ENCODE peak calls at places on chromosomes 2 and 18, in nine cellular contexts. One of them, this sample, is unnamed.

GRCh38 chr2:201558665-201559064 is 84.6 kb downstream of the TMEM237 start:
- DNase-seq in GM12865: peak
- DNase-seq in OCI-LY7: peak
- DNase-seq in uterus: no peak
- DNase-seq in endodermal cell: peak
- DNase-seq in left ventricle myocardium inferior: no peak
- DNase-seq in HFF-Myc: no peak
- DNase-seq in tibial nerve: no peak
- DNase-seq in sigmoid colon: no peak
- DNase-seq in this sample: peak

GRCh38 chr2:39715822-39716221 is 50.1 kb downstream of the TMEM178A start:
- DNase-seq in GM12865: no peak
- DNase-seq in OCI-LY7: no peak
- DNase-seq in uterus: no peak
- DNase-seq in endodermal cell: no peak
- DNase-seq in left ventricle myocardium inferior: no peak
- DNase-seq in HFF-Myc: no peak
- DNase-seq in tibial nerve: no peak
- DNase-seq in sigmoid colon: no peak
- DNase-seq in this sample: no peak

GRCh38 chr2:168323456-168324058 is 76.2 kb upstream of the STK39 start:
- DNase-seq in GM12865: no peak
- DNase-seq in OCI-LY7: no peak
- DNase-seq in uterus: no peak
- DNase-seq in endodermal cell: no peak
- DNase-seq in left ventricle myocardium inferior: no peak
- DNase-seq in HFF-Myc: no peak
- DNase-seq in tibial nerve: no peak
- DNase-seq in sigmoid colon: no peak
- DNase-seq in this sample: no peak

GRCh38 chr2:230751062-230751461 is 38.4 kb downstream of the CAB39 start:
- DNase-seq in GM12865: peak
- DNase-seq in OCI-LY7: no peak
- DNase-seq in uterus: no peak
- DNase-seq in endodermal cell: no peak
- DNase-seq in left ventricle myocardium inferior: no peak
- DNase-seq in HFF-Myc: peak
- DNase-seq in tibial nerve: no peak
- DNase-seq in sigmoid colon: no peak
- DNase-seq in this sample: no peak

GRCh38 chr2:169768262-169768995 is 30.2 kb upstream of the SSB start:
- DNase-seq in GM12865: peak
- DNase-seq in OCI-LY7: no peak
- DNase-seq in uterus: peak
- DNase-seq in endodermal cell: no peak
- DNase-seq in left ventricle myocardium inferior: peak
- DNase-seq in HFF-Myc: no peak
- DNase-seq in tibial nerve: no peak
- DNase-seq in sigmoid colon: no peak
- DNase-seq in this sample: peak

GRCh38 chr2:201420442-201421113 is 30.7 kb downstream of the TRAK2 start:
- DNase-seq in GM12865: peak
- DNase-seq in OCI-LY7: no peak
- DNase-seq in uterus: no peak
- DNase-seq in endodermal cell: no peak
- DNase-seq in left ventricle myocardium inferior: no peak
- DNase-seq in HFF-Myc: no peak
- DNase-seq in tibial nerve: no peak
- DNase-seq in sigmoid colon: no peak
- DNase-seq in this sample: no peak

GRCh38 chr2:9013403-9013802 is 9.9 kb upstream of the MBOAT2 start:
- DNase-seq in GM12865: no peak
- DNase-seq in OCI-LY7: no peak
- DNase-seq in uterus: no peak
- DNase-seq in endodermal cell: no peak
- DNase-seq in left ventricle myocardium inferior: no peak
- DNase-seq in HFF-Myc: no peak
- DNase-seq in tibial nerve: no peak
- DNase-seq in sigmoid colon: no peak
- DNase-seq in this sample: no peak

GRCh38 chr2:43490387-43490786 is 105.5 kb downstream of the THADA start:
- DNase-seq in GM12865: no peak
- DNase-seq in OCI-LY7: no peak
- DNase-seq in uterus: no peak
- DNase-seq in endodermal cell: no peak
- DNase-seq in left ventricle myocardium inferior: no peak
- DNase-seq in HFF-Myc: no peak
- DNase-seq in tibial nerve: no peak
- DNase-seq in sigmoid colon: no peak
- DNase-seq in this sample: no peak

GRCh38 chr2:123500988-123501387 is 524.1 kb upstream of the CNTNAP5 start:
- DNase-seq in GM12865: no peak
- DNase-seq in OCI-LY7: no peak
- DNase-seq in uterus: no peak
- DNase-seq in endodermal cell: no peak
- DNase-seq in left ventricle myocardium inferior: no peak
- DNase-seq in HFF-Myc: no peak
- DNase-seq in tibial nerve: no peak
- DNase-seq in sigmoid colon: no peak
- DNase-seq in this sample: no peak

GRCh38 chr2:123495241-123495640 is 529.8 kb upstream of the CNTNAP5 start:
- DNase-seq in GM12865: no peak
- DNase-seq in OCI-LY7: no peak
- DNase-seq in uterus: no peak
- DNase-seq in endodermal cell: no peak
- DNase-seq in left ventricle myocardium inferior: no peak
- DNase-seq in HFF-Myc: no peak
- DNase-seq in tibial nerve: no peak
- DNase-seq in sigmoid colon: no peak
- DNase-seq in this sample: no peak

GRCh38 chr2:123502926-123503325 is 522.2 kb upstream of the CNTNAP5 start:
- DNase-seq in GM12865: no peak
- DNase-seq in OCI-LY7: no peak
- DNase-seq in uterus: no peak
- DNase-seq in endodermal cell: no peak
- DNase-seq in left ventricle myocardium inferior: no peak
- DNase-seq in HFF-Myc: no peak
- DNase-seq in tibial nerve: no peak
- DNase-seq in sigmoid colon: no peak
- DNase-seq in this sample: no peak

GRCh38 chr2:123500346-123500745 is 524.7 kb upstream of the CNTNAP5 start:
- DNase-seq in GM12865: no peak
- DNase-seq in OCI-LY7: no peak
- DNase-seq in uterus: no peak
- DNase-seq in endodermal cell: no peak
- DNase-seq in left ventricle myocardium inferior: no peak
- DNase-seq in HFF-Myc: no peak
- DNase-seq in tibial nerve: no peak
- DNase-seq in sigmoid colon: no peak
- DNase-seq in this sample: no peak
- TF ChIP-seq CTCF in GM12865: no peak
- TF ChIP-seq CTCF in OCI-LY7: no peak
- TF ChIP-seq CTCF in uterus: no peak
- TF ChIP-seq CTCF in endodermal cell: no peak
- TF ChIP-seq CTCF in left ventricle myocardium inferior: no peak
- TF ChIP-seq CTCF in HFF-Myc: no peak
- TF ChIP-seq CTCF in tibial nerve: no peak
- TF ChIP-seq CTCF in sigmoid colon: no peak
- TF ChIP-seq CTCF in this sample: no peak

GRCh38 chr2:233976690-233977294 is 59.6 kb downstream of the TRPM8 start:
- DNase-seq in GM12865: peak
- DNase-seq in OCI-LY7: peak
- DNase-seq in uterus: no peak
- DNase-seq in endodermal cell: peak
- DNase-seq in left ventricle myocardium inferior: no peak
- DNase-seq in HFF-Myc: peak
- DNase-seq in tibial nerve: no peak
- DNase-seq in sigmoid colon: no peak
- DNase-seq in this sample: no peak
- H3K4me3 ChIP-seq in GM12865: no peak
- H3K4me3 ChIP-seq in OCI-LY7: no peak
- H3K4me3 ChIP-seq in uterus: no peak
- H3K4me3 ChIP-seq in endodermal cell: no peak
- H3K4me3 ChIP-seq in left ventricle myocardium inferior: no peak
- H3K4me3 ChIP-seq in HFF-Myc: no peak
- H3K4me3 ChIP-seq in tibial nerve: no peak
- H3K4me3 ChIP-seq in sigmoid colon: no peak
- H3K4me3 ChIP-seq in this sample: no peak

GRCh38 chr2:16305191-16305590 is 360.4 kb downstream of the CYRIA start:
- DNase-seq in GM12865: no peak
- DNase-seq in OCI-LY7: no peak
- DNase-seq in uterus: no peak
- DNase-seq in endodermal cell: no peak
- DNase-seq in left ventricle myocardium inferior: no peak
- DNase-seq in HFF-Myc: no peak
- DNase-seq in tibial nerve: no peak
- DNase-seq in sigmoid colon: no peak
- DNase-seq in this sample: no peak

GRCh38 chr2:16301961-16302360 is 361.6 kb downstream of the MYCN start:
- DNase-seq in GM12865: no peak
- DNase-seq in OCI-LY7: no peak
- DNase-seq in uterus: no peak
- DNase-seq in endodermal cell: no peak
- DNase-seq in left ventricle myocardium inferior: no peak
- DNase-seq in HFF-Myc: no peak
- DNase-seq in tibial nerve: no peak
- DNase-seq in sigmoid colon: no peak
- DNase-seq in this sample: no peak

GRCh38 chr2:16302431-16302830 is 362.1 kb downstream of the MYCN start:
- DNase-seq in GM12865: no peak
- DNase-seq in OCI-LY7: no peak
- DNase-seq in uterus: no peak
- DNase-seq in endodermal cell: no peak
- DNase-seq in left ventricle myocardium inferior: no peak
- DNase-seq in HFF-Myc: no peak
- DNase-seq in tibial nerve: no peak
- DNase-seq in sigmoid colon: no peak
- DNase-seq in this sample: no peak

GRCh38 chr2:16302969-16303592 is 362.6 kb downstream of the CYRIA start:
- DNase-seq in GM12865: no peak
- DNase-seq in OCI-LY7: no peak
- DNase-seq in uterus: no peak
- DNase-seq in endodermal cell: no peak
- DNase-seq in left ventricle myocardium inferior: no peak
- DNase-seq in HFF-Myc: no peak
- DNase-seq in tibial nerve: no peak
- DNase-seq in sigmoid colon: no peak
- DNase-seq in this sample: no peak

DNA sequence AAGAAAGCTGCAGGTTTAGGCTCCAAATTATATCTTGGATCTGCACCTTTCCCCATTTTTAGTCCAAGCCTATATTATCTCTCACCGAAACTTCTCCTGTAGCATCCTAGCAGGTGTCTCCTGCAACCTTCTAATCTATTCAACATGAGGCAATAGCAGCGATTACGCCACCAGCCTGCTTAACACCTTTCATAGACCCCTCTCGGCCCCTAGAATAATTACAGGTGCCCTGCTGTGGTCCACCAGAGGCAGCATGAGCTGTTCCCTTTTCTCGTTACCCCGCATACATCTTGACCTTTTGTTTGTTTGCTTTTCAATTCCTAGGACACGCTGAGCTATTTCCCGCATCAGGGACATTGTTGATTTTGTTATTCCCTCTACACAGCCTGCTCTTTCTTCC is 361.9 kb downstream of the CYRIA start:
- DNase-seq in GM12865: no peak
- DNase-seq in OCI-LY7: no peak
- DNase-seq in uterus: no peak
- DNase-seq in endodermal cell: peak
- DNase-seq in left ventricle myocardium inferior: no peak
- DNase-seq in HFF-Myc: no peak
- DNase-seq in tibial nerve: no peak
- DNase-seq in sigmoid colon: no peak
- DNase-seq in this sample: no peak
- TF ChIP-seq CTCF in GM12865: no peak
- TF ChIP-seq CTCF in OCI-LY7: no peak
- TF ChIP-seq CTCF in uterus: no peak
- TF ChIP-seq CTCF in endodermal cell: peak
- TF ChIP-seq CTCF in left ventricle myocardium inferior: no peak
- TF ChIP-seq CTCF in HFF-Myc: no peak
- TF ChIP-seq CTCF in tibial nerve: no peak
- TF ChIP-seq CTCF in sigmoid colon: no peak
- TF ChIP-seq CTCF in this sample: no peak

DNA sequence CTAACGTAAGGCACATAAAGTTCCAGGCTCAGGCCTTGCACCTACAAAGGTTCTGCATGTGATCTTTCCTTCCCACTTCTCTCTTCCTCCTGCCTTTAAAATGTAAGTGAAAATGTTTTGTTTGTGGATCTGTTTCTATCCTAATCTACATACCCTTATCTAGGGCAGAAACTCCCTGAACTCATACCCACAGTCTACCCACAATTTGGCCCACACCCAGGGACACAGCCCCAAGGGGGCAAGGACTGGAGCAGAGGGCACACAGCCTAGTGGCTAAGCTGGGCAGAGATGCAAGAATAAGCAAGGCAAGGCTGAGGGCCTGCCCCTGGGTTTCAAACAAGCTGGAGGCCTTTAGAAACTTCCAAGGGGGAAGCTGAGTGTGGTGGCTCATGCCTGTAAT is 71.0 kb downstream of the HS1BP3 start:
- DNase-seq in GM12865: no peak
- DNase-seq in OCI-LY7: no peak
- DNase-seq in uterus: no peak
- DNase-seq in endodermal cell: no peak
- DNase-seq in left ventricle myocardium inferior: peak
- DNase-seq in HFF-Myc: no peak
- DNase-seq in tibial nerve: no peak
- DNase-seq in sigmoid colon: peak
- DNase-seq in this sample: no peak
- H3K4me3 ChIP-seq in GM12865: no peak
- H3K4me3 ChIP-seq in OCI-LY7: no peak
- H3K4me3 ChIP-seq in uterus: no peak
- H3K4me3 ChIP-seq in endodermal cell: no peak
- H3K4me3 ChIP-seq in left ventricle myocardium inferior: no peak
- H3K4me3 ChIP-seq in HFF-Myc: no peak
- H3K4me3 ChIP-seq in tibial nerve: no peak
- H3K4me3 ChIP-seq in sigmoid colon: no peak
- H3K4me3 ChIP-seq in this sample: no peak

GRCh38 chr18:74654637-74655036 is 57.0 kb downstream of the ZNF407 start:
- DNase-seq in GM12865: no peak
- DNase-seq in OCI-LY7: no peak
- DNase-seq in uterus: no peak
- DNase-seq in endodermal cell: no peak
- DNase-seq in left ventricle myocardium inferior: no peak
- DNase-seq in HFF-Myc: no peak
- DNase-seq in tibial nerve: no peak
- DNase-seq in sigmoid colon: no peak
- DNase-seq in this sample: no peak

GRCh38 chr18:74652392-74652988 is 54.8 kb downstream of the ZNF407 start:
- DNase-seq in GM12865: peak
- DNase-seq in OCI-LY7: peak
- DNase-seq in uterus: no peak
- DNase-seq in endodermal cell: no peak
- DNase-seq in left ventricle myocardium inferior: no peak
- DNase-seq in HFF-Myc: no peak
- DNase-seq in tibial nerve: no peak
- DNase-seq in sigmoid colon: no peak
- DNase-seq in this sample: peak
- TF ChIP-seq CTCF in GM12865: peak
- TF ChIP-seq CTCF in OCI-LY7: peak
- TF ChIP-seq CTCF in uterus: peak
- TF ChIP-seq CTCF in endodermal cell: peak
- TF ChIP-seq CTCF in left ventricle myocardium inferior: peak
- TF ChIP-seq CTCF in HFF-Myc: peak
- TF ChIP-seq CTCF in tibial nerve: no peak
- TF ChIP-seq CTCF in sigmoid colon: peak
- TF ChIP-seq CTCF in this sample: peak

This sample was measured in GM06990.